ENCODE peak calls at places on chromosomes 13 and 19, in nine cellular contexts. W is tibial artery, O is left ventricle myocardium superior, X is WTC11, S is G401, J is aorta, F is A549, I is skeletal muscle cell, A is AG10803. L is an unnamed sample.

GRCh38 chr19:29845576-29846176 is 33.9 kb downstream of the CCNE1 start:
- DNase-seq in O (peak), S (peak), F (peak), W (no peak), A (no peak), X (no peak), I (no peak), J (peak), L (no peak)

GRCh38 chr19:3154957-3155736 is 19.3 kb downstream of the GNA15 start:
- DNase-seq in F (peak), W (peak), I (peak), J (peak), X (no peak), A (peak), O (peak), S (no peak), L (peak)

GRCh38 chr19:50509366-50509765 is 1.6 kb downstream of the JOSD2 start:
- DNase-seq in S (no peak), F (no peak), J (peak), X (no peak), I (no peak), A (no peak), O (peak), W (no peak), L (no peak)

GRCh38 chr13:68810660-68811059 is 1297.0 kb upstream of the ATXN8OS start:
- DNase-seq in W (no peak), S (no peak), A (no peak), O (no peak), I (no peak), F (peak), J (no peak), X (no peak), L (no peak)

GRCh38 chr13:90686438-90686837 is 661.0 kb upstream of the MIR17HG start:
- DNase-seq in S (no peak), X (no peak), O (no peak), F (peak), W (no peak), J (no peak), I (peak), A (peak), L (no peak)

GRCh38 chr19:44587863-44588752 is 25.3 kb upstream of the IGSF23 start:
- DNase-seq in W (no peak), S (no peak), J (no peak), F (peak), A (peak), I (peak), O (no peak), X (no peak), L (no peak)

GRCh38 chr13:21360463-21360862 is 98.6 kb downstream of the ZDHHC20 start:
- DNase-seq in I (no peak), S (no peak), W (no peak), J (no peak), X (no peak), F (no peak), A (no peak), O (no peak), L (no peak)

GRCh38 chr19:4969772-4970531 is 1.0 kb downstream of the KDM4B start:
- DNase-seq in W (no peak), I (no peak), F (no peak), J (peak), X (no peak), A (peak), O (no peak), S (peak), L (no peak)

GRCh38 chr13:52383362-52383761 is 22.6 kb downstream of the THSD1 start:
- DNase-seq in F (no peak), W (no peak), X (no peak), J (no peak), S (no peak), A (no peak), O (no peak), I (no peak), L (no peak)

GRCh38 chr19:40249201-40249600 is 22.7 kb upstream of the CCNP start:
- DNase-seq in W (no peak), A (no peak), S (peak), X (no peak), I (no peak), J (no peak), O (no peak), F (no peak), L (no peak)

GRCh38 chr19:18091217-18091608 is 4.5 kb upstream of the IL12RB1 start:
- DNase-seq in X (no peak), O (peak), W (peak), I (no peak), S (no peak), A (no peak), F (no peak), J (no peak), L (peak)

GRCh38 chr13:28819748-28820098 is 416 bp upstream of the MTUS2 start:
- DNase-seq in A (peak), S (peak), I (no peak), X (peak), F (peak), O (peak), J (peak), W (no peak), L (peak)

GRCh38 chr13:71867101-71867814 is at the start of gene DACH1:
- DNase-seq in S (peak), W (peak), J (peak), I (no peak), F (peak), O (peak), A (peak), X (peak), L (peak)

GRCh38 chr19:41225238-41226052 is 6.4 kb downstream of the AXL start:
- DNase-seq in J (peak), A (peak), O (peak), S (no peak), W (peak), F (peak), X (peak), I (peak), L (peak)

GRCh38 chr19:2469102-2469914 is 6.6 kb upstream of the GADD45B start:
- DNase-seq in J (no peak), X (no peak), A (peak), F (peak), S (no peak), I (peak), W (no peak), O (no peak), L (no peak)

GRCh38 chr19:1177322-1178114 is 3.5 kb upstream of the SBNO2 start:
- DNase-seq in W (peak), X (no peak), I (peak), O (no peak), S (no peak), J (peak), F (peak), A (peak), L (no peak)

GRCh38 chr13:110714798-110715394 is 1.4 kb downstream of the ING1 start:
- DNase-seq in J (peak), A (no peak), O (peak), F (no peak), S (peak), I (no peak), W (peak), X (peak), L (peak)

GRCh38 chr13:96082640-96083039 is 7.3 kb upstream of the HS6ST3 start:
- DNase-seq in O (no peak), A (no peak), W (no peak), S (no peak), J (no peak), I (peak), F (no peak), X (no peak), L (no peak)

GRCh38 chr13:72645521-72645920 is 81.9 kb downstream of the MZT1 start:
- DNase-seq in O (no peak), W (no peak), S (no peak), F (no peak), J (no peak), X (no peak), I (no peak), A (no peak), L (no peak)

GRCh38 chr13:110499621-110500281 is 61.8 kb downstream of the RAB20 start:
- DNase-seq in A (peak), F (peak), S (peak), J (no peak), W (no peak), X (no peak), I (no peak), O (no peak), L (no peak)

GRCh38 chr13:98333481-98333880 is 156.4 kb upstream of the RNF113B start:
- DNase-seq in S (no peak), X (no peak), F (no peak), A (no peak), J (no peak), I (no peak), W (no peak), O (no peak), L (no peak)

GRCh38 chr19:28296506-28296905 is 916.4 kb downstream of the UQCRFS1 start:
- DNase-seq in S (no peak), W (no peak), O (no peak), X (no peak), J (no peak), F (no peak), I (peak), A (peak), L (no peak)

GRCh38 chr13:98384739-98385138 is 192.2 kb downstream of the STK24 start:
- DNase-seq in A (peak), I (peak), S (no peak), W (no peak), X (no peak), J (no peak), F (no peak), O (no peak), L (no peak)

GRCh38 chr19:38209671-38210457 is 14.2 kb downstream of the DPF1 start:
- DNase-seq in J (peak), I (peak), F (no peak), W (peak), A (peak), X (peak), S (peak), O (peak), L (peak)

GRCh38 chr13:77176350-77176749 is 149.4 kb upstream of the FBXL3 start:
- DNase-seq in W (no peak), S (no peak), I (peak), A (peak), F (no peak), J (no peak), X (no peak), O (no peak), L (no peak)

GRCh38 chr13:104253063-104253680 is 1187.0 kb upstream of the SLC10A2 start:
- DNase-seq in O (no peak), J (no peak), A (no peak), W (no peak), I (peak), X (no peak), S (no peak), F (no peak), L (no peak)

GRCh38 chr19:29491491-29491890 is 34.3 kb upstream of the VSTM2B start:
- DNase-seq in S (no peak), F (no peak), W (no peak), X (no peak), J (no peak), O (no peak), I (no peak), A (no peak), L (no peak)

GRCh38 chr13:50990050-50990449 is 80.5 kb downstream of the RNASEH2B start:
- DNase-seq in X (no peak), A (no peak), I (no peak), W (no peak), S (no peak), O (no peak), J (no peak), F (no peak), L (no peak)

GRCh38 chr13:97422118-97423054 is 11.6 kb upstream of the RAP2A start:
- DNase-seq in J (no peak), S (no peak), O (no peak), X (no peak), W (no peak), F (no peak), I (no peak), A (no peak), L (no peak)

GRCh38 chr13:40494932-40495619 is 171.4 kb downstream of the FOXO1 start:
- DNase-seq in J (no peak), S (no peak), F (no peak), A (no peak), X (no peak), O (no peak), I (no peak), W (no peak), L (no peak)

GRCh38 chr13:107441279-107441678 is 774.1 kb downstream of the LIG4 start:
- DNase-seq in S (no peak), A (peak), W (no peak), F (no peak), X (no peak), J (no peak), O (no peak), I (peak), L (no peak)

GRCh38 chr19:20067898-20068297 is 9.9 kb upstream of the ZNF90 start:
- DNase-seq in F (no peak), J (no peak), O (no peak), S (no peak), A (no peak), I (no peak), W (no peak), X (no peak), L (no peak)

GRCh38 chr13:80605743-80606142 is 264.8 kb upstream of the SPRY2 start:
- DNase-seq in W (no peak), O (no peak), A (no peak), I (no peak), F (no peak), S (no peak), J (no peak), X (no peak), L (no peak)

GRCh38 chr19:8665468-8666213 is 33.0 kb downstream of the ACTL9 start:
- DNase-seq in X (no peak), J (no peak), F (no peak), O (no peak), S (no peak), W (no peak), I (no peak), A (no peak), L (no peak)